ENCODE peak calls at places on chromosome 19, in four cellular contexts. L is WTC11, P is A549, Z is HepG2. H is an unnamed sample.

GRCh38 chr19:11699931-11700794 is 38.6 kb downstream of the ZNF823 start:
- DNase-seq in L (no peak), P (no peak), Z (peak), H (peak)

GRCh38 chr19:45767881-45768643 is 990 bp downstream of the SIX5 start:
- DNase-seq in L (peak), P (peak), Z (peak), H (peak)

GRCh38 chr19:48745208-48745995 is 1.3 kb downstream of the IZUMO1 start:
- DNase-seq in L (peak), P (peak), Z (peak), H (peak)

GRCh38 chr19:8654591-8655339 is 24.3 kb downstream of the NFILZ start:
- DNase-seq in L (peak), Z (no peak), P (peak), H (peak)

GRCh38 chr19:49498475-49498874 is 2.2 kb downstream of the RPS11 start:
- DNase-seq in P (no peak), Z (no peak), L (no peak), H (no peak)

GRCh38 chr19:47110521-47111080 is 3.0 kb downstream of the ZC3H4 start:
- DNase-seq in Z (no peak), P (no peak), L (no peak), H (peak)

GRCh38 chr19:43474487-43474886 is 9.1 kb upstream of the LYPD3 start:
- DNase-seq in L (no peak), Z (no peak), P (no peak), H (no peak)

GRCh38 chr19:40493778-40494177 is 27.0 kb downstream of the SPTBN4 start:
- DNase-seq in L (no peak), P (no peak), Z (no peak), H (no peak)

GRCh38 chr19:38337360-38337653 is 1.7 kb downstream of the CATSPERG start:
- DNase-seq in P (peak), L (no peak), Z (peak), H (no peak)

GRCh38 chr19:40315812-40316475 is 30.8 kb upstream of the AKT2 start:
- DNase-seq in P (no peak), Z (no peak), L (no peak), H (no peak)

GRCh38 chr19:46021531-46022041 is 1.3 kb downstream of the PGLYRP1 start:
- DNase-seq in L (peak), Z (no peak), P (no peak), H (peak)

DNA sequence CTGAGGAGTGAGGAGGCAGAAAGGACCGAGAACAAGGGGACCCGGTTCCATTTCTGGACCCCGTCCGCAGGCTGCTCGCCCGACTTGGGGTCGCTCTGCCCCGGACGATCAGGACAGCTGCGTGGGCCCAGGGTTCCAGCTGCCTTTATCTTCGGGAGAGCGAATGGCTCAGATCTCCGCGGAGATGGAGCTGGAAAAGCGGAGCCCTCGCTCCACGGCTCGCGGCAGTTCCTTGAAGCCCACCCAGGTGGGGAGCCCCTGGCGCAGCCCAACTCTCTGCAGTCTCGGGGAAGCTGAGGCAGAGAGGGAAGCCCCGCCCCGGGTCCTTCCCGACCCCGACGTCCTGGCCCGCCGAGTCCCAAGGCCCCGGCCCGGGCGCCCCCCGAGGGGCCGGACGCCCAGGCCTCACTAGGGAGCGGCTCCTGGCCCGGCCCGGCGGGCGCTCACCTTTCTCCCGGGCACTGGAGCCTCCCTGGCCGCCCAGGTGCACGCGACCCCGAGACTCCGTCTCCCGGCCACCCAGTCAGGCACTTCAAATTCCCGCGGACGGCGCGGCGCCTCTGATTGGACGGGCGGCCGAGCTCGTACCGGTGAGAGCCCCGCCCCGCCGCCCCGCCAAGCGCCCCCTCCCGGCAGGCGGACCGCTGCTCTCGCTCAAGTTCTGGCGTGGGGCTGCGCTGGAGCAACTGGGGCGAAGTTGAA is 485.7 kb downstream of the UQCRFS1 start:
- DNase-seq in P (no peak), L (peak), Z (no peak), H (peak)
- TF ChIP-seq NR3C1 in P (no peak), L (no peak), Z (no peak), H (no peak)

DNA sequence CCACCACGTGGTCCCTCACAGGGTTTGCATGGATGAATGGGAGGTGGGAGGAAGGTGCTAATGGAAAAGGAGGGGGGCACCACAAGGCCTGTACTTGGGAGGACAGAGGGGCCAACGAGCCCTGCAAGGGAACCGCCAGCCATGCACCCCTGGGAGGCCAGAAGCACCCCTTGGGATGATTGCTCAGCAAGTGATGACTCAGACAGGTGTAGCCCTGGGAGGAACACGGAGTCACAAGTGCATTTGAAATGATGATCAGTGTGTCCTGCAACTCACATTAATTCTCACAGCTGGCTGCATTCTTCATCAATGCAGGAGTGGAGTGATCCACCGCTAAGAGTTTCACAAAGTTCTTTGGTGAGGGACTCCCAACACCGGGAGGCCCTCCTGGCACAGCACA is 82.8 kb upstream of the ZNF254 start:
- DNase-seq in P (no peak), Z (no peak), L (no peak), H (no peak)
- TF ChIP-seq NR3C1 in P (no peak), Z (no peak), L (no peak), H (no peak)

GRCh38 chr19:3785938-3786824 is at the start of gene MATK:
- DNase-seq in L (peak), P (no peak), Z (no peak), H (peak)
- TF ChIP-seq NR3C1 in L (no peak), P (no peak), Z (no peak), H (no peak)

GRCh38 chr19:13764101-13764807 is at the start of gene MRI1:
- DNase-seq in Z (peak), P (peak), L (peak), H (peak)
- TF ChIP-seq NR3C1 in Z (no peak), P (no peak), L (no peak), H (no peak)

DNA sequence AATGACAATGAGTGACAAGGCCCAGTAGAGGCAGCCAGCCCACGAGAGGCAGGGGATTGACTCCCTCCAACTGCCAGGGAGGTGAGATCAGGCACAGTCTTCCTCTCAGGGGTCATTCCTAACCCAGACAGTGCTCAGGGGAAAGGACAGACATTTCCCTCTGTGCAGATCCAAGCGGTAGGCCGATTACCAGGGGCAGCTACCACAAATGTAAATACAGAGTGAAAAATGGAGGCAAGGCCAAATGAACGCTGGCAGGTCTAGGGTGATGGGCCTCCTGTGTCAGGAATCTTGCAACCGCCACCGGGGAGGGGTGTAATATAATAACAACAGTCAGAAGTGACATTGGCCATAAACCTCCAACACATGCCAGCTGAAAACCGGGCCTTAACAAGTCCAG is 881.4 kb downstream of the UQCRFS1 start:
- DNase-seq in L (no peak), Z (no peak), P (no peak), H (no peak)
- TF ChIP-seq NR3C1 in L (no peak), Z (no peak), P (no peak), H (no peak)

GRCh38 chr19:18157465-18158063 is 4.6 kb downstream of the PIK3R2 start:
- DNase-seq in L (peak), Z (no peak), P (no peak), H (no peak)

GRCh38 chr19:18153555-18154134 is 682 bp downstream of the PIK3R2 start:
- DNase-seq in Z (no peak), L (no peak), P (no peak), H (no peak)

GRCh38 chr19:18156268-18156667 is 3.3 kb downstream of the PIK3R2 start:
- DNase-seq in Z (no peak), P (no peak), L (no peak), H (no peak)

GRCh38 chr19:18156841-18157464 is 4.0 kb downstream of the PIK3R2 start:
- DNase-seq in Z (peak), P (peak), L (no peak), H (peak)

DNA sequence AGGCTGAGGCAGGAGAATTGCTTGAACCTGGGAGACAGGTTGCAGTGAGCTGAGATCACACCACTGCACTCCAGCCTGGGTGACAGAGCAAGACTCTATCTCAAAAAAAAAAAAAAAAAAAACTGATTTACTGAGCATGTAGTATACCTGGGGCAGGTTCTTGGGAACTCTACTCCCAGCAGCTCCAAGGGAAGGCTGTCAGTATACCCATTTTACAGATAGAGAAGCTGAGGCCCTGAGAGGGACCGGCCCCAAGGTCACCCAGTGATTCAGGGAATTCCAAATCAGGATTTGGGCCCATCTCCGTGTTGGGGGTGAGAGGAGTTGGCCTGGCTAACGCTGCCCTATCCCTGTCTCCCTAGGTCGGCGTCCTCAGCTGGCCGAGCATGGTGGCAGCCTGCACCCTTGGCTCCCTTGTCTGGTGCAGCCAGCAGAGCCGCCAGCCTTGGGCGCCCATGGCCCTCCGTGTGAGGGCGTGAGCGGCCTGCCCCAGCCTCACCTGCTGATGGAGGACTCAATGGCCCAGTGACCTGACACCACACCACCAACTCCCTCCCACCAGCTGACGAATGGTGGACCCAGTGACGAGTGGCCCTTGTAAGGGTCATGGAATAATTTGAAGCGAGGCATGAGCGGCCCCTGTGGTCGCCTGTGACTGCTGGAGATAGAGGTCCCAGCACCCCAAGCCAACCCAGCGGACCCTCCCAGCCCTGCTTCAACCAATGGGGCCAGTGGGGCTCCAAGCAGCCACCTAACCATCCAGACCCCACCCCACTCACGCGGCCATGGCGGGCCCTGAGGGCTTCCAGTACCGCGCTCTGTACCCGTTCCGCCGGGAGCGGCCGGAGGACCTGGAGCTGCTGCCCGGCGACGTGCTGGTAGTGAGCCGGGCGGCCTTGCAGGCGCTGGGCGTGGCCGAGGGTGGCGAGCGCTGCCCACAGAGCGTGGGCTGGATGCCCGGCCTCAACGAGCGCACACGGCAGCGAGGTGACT is 2.4 kb downstream of the PIK3R2 start:
- DNase-seq in P (no peak), Z (no peak), L (no peak), H (no peak)
- TF ChIP-seq NR3C1 in P (no peak), Z (no peak), L (no peak), H (no peak)

DNA sequence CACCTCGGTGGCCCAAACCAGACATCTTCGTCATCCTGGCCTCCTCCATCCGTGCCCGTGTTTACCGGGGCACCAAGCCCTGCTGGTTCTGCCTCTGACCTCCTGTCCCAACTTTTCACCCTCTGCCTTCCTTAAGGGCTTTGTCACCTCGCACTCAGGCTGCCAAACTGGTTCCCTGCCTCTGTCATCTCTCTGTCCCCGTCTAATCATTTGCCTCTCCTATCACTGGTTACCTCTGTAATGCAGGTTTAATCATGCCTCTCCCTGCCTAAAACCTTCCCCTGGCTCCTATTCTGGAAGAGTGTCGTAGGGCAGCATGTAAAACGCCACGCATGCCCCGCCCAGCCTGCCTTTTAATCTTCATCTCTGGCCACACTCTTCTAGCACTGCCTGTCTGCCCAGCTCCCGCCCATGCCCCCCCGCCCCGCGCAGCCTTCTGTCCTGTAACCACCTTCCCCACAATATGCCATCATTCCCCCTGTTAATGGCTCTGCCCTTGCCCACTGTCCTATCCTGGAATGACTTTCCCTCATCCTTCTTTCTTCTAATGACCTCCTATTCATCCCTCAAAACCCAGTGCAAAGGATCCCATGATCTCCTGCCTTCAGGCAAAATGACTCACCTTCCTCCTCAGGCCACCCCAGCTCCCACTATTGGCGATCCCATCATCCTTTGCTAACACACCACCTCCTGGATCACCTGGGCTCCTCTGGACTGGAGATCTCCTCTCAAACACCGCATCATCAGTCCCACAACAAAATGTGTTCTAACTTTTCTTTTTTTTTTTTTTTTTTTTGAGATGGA is 66.7 kb downstream of the PEX11G start:
- DNase-seq in P (no peak), L (no peak), Z (no peak), H (no peak)
- TF ChIP-seq NR3C1 in P (no peak), L (no peak), Z (no peak), H (no peak)

GRCh38 chr19:35911790-35912189 is 3.7 kb upstream of the TYROBP start:
- DNase-seq in L (no peak), P (no peak), Z (no peak), H (peak)
- TF ChIP-seq NR3C1 in L (no peak), P (no peak), Z (no peak), H (no peak)

GRCh38 chr19:51354103-51354741 is 12.0 kb downstream of the ETFB start:
- DNase-seq in Z (peak), P (no peak), L (no peak), H (peak)
- TF ChIP-seq NR3C1 in Z (no peak), P (no peak), L (no peak), H (no peak)

GRCh38 chr19:1168562-1168873 is 5.5 kb downstream of the SBNO2 start:
- DNase-seq in Z (no peak), P (no peak), L (no peak), H (no peak)

GRCh38 chr19:1167687-1168561 is 6.1 kb downstream of the SBNO2 start:
- DNase-seq in L (peak), P (no peak), Z (no peak), H (no peak)

GRCh38 chr19:1169921-1170885 is 3.9 kb downstream of the SBNO2 start:
- DNase-seq in Z (no peak), P (no peak), L (peak), H (peak)

GRCh38 chr19:1170938-1171754 is 2.9 kb downstream of the SBNO2 start:
- DNase-seq in Z (peak), P (no peak), L (peak), H (no peak)

GRCh38 chr19:1168877-1169791 is 4.9 kb downstream of the SBNO2 start:
- DNase-seq in P (no peak), Z (peak), L (peak), H (no peak)
- TF ChIP-seq NR3C1 in P (no peak), Z (no peak), L (no peak), H (no peak)

H was measured in K562.